ENCODE peak calls at places on chromosomes 2 and 18, in four cellular contexts. M is PC-9, J is breast epithelium, X is PC-3. P is an unnamed sample.

GRCh38 chr18:77702686-77703085 is 453.0 kb downstream of the GALR1 start:
- DNase-seq in M (peak), J (no peak), X (peak), P (peak)

GRCh38 chr2:80496770-80497169 is 192.2 kb upstream of the LRRTM1 start:
- DNase-seq in M (no peak), J (no peak), X (peak), P (peak)

GRCh38 chr2:62286089-62286785 is 90.3 kb downstream of the B3GNT2 start:
- DNase-seq in M (no peak), J (no peak), X (no peak), P (no peak)

GRCh38 chr2:42931147-42931817 is 138.9 kb upstream of the HAAO start:
- DNase-seq in M (no peak), J (no peak), X (no peak), P (no peak)

GRCh38 chr2:170711196-170711773 is 3.9 kb upstream of the SP5 start:
- DNase-seq in M (no peak), J (no peak), X (no peak), P (no peak)

GRCh38 chr2:23651187-23651983 is 266.4 kb downstream of the KLHL29 start:
- DNase-seq in M (peak), J (no peak), X (peak), P (peak)

GRCh38 chr2:221106241-221106640 is 465.9 kb downstream of the EPHA4 start:
- DNase-seq in M (no peak), J (no peak), X (no peak), P (no peak)

GRCh38 chr2:231378028-231378722 is 17.3 kb upstream of the B3GNT7 start:
- DNase-seq in M (peak), J (peak), X (peak), P (peak)

GRCh38 chr18:23629444-23629946 is 33.2 kb downstream of the ANKRD29 start:
- DNase-seq in M (peak), J (no peak), X (peak), P (no peak)

GRCh38 chr2:161905389-161906046 is 168.5 kb downstream of the DPP4 start:
- DNase-seq in M (no peak), J (no peak), X (peak), P (peak)

GRCh38 chr2:238939074-238939473 is 91.2 kb downstream of the TWIST2 start:
- DNase-seq in M (no peak), J (peak), X (no peak), P (peak)

DNA sequence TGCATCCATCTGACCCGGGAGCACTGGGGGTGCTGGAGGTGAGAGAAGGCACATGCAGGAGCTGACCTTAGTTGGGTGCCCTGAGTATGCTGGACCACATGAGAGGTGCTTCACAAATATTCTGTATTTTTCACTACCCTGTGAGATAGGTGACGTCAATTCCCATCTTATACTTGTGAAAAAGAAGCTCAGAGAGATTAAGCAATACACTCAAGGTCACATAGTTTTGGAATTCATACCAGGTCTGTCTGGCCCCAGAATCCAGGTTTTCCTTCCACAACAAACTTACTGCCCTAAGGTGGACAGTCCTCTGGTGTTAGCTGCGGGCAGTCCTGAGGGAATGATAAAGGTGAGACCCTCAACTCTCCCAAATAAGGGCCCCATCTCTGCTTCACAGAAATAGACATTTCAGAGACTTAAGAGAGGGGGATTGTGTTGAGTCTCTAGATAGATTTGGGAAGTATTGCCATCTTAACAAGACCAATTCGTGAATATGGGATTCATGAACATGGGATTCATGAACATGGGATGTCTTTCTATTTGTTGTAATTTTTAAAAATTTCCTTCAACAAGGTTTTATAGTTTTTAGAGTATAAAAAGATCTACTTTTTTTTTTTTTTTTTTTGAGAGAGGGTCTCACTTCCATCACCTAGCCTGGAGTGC is 64.0 kb upstream of the SMAD7 start:
- DNase-seq in M (peak), J (no peak), X (no peak), P (no peak)
- TF ChIP-seq CTCF in M (no peak), J (no peak), X (no peak), P (no peak)

GRCh38 chr2:12433641-12433990 is 283.1 kb upstream of the TRIB2 start:
- DNase-seq in M (no peak), J (no peak), X (peak), P (peak)
- TF ChIP-seq CTCF in M (no peak), J (no peak), X (peak), P (no peak)

GRCh38 chr2:65177754-65178442 is 48.0 kb upstream of the RAB1A start:
- DNase-seq in M (no peak), J (no peak), X (no peak), P (no peak)
- TF ChIP-seq CTCF in M (no peak), J (no peak), X (no peak), P (no peak)

DNA sequence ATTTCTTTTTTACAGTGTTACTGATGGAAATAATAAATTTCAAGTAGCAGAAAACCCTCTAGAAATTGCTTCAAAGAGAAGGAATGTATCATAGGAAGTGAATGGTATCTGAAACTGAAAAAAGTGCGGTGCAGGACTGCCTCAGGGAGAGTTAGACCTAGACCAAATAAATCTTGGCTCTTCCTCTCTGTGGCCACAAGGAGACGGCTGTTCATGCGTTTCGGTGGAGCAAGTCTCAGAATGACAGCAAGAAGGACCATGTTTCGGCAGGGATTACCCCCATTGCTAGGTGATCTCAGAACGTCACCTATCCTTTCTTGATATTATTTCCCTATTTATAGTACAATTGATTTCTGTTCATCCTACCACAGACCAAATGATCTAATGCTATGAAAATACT is 522.3 kb downstream of the SOX11 start:
- DNase-seq in M (no peak), J (no peak), X (no peak), P (peak)
- TF ChIP-seq CTCF in M (no peak), J (no peak), X (peak), P (no peak)

DNA sequence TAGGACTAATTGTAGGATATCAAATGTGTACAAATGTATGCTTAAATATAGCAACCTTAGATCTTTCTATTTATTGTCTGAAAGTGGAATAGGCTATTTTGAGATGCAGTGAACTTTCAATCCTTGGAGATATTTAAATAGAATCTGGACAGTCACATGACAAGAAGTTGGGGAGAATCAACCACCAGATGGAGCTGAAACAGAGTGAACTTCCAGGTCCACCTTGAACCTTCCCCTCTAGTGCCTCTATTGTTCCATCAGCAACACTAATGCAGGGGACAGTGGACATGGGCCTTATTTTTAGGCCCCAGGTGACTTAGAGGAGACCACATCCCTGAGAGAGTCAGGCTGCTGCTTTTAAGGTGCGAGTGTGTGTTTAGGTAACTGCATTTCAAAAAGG is 37.0 kb upstream of the CRIM1 start:
- DNase-seq in M (no peak), J (no peak), X (peak), P (peak)
- TF ChIP-seq CTCF in M (peak), J (no peak), X (peak), P (peak)

GRCh38 chr2:224749136-224749535 is 33.0 kb upstream of the CCDC195 start:
- DNase-seq in M (no peak), J (no peak), X (peak), P (peak)
- TF ChIP-seq CTCF in M (peak), J (no peak), X (peak), P (no peak)

DNA sequence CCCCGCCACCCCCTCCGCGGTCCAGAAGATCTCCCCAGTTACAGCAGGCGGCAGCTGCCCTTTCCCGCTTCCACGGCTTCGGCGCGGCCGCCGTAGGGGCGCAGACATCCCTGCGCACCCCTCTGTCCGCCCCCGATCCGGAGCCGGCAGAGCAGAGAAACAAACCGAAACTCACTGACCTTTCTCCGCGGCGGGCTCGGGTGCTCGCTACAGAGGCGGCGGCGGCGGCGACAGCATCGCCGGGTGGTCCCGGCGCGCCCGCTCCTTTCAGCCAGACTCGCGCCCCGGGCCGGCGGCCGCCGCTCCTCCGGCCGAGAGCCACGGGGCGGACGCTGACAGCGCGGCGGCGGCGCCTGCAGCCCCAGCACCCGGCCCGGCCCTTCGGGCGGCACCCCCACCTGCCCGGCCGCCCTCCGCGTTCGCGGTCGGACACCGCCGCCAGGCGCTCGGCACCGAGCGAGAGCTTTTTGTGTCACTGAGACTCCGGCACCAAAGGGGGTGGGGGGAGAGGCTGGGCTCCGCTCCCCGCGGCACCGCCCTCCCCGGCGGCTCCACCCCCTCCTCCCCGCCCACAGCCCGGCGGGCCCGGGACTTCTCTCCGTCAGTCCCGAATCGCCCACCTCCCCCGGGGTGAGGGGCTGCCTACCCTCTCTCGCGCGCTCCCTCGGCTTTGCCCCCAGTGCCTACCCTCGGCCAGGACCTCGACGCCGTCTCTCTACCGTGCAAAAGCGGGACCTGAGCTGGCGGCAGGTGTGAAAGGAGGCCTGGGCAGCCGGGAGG is 1.4 kb upstream of the RNF152 start:
- DNase-seq in M (no peak), J (peak), X (peak), P (peak)
- TF ChIP-seq CTCF in M (no peak), J (no peak), X (no peak), P (peak)

GRCh38 chr2:240460781-240461431 is 25.4 kb downstream of the GPC1 start:
- DNase-seq in M (no peak), J (no peak), X (no peak), P (no peak)
- TF ChIP-seq CTCF in M (no peak), J (no peak), X (peak), P (peak)

GRCh38 chr2:75211371-75211770 is 12.1 kb upstream of the TACR1 start:
- DNase-seq in M (no peak), J (no peak), X (no peak), P (no peak)
- TF ChIP-seq CTCF in M (no peak), J (no peak), X (no peak), P (no peak)

P was measured in MCF 10A.